ENCODE peak calls at places on chromosomes 12 and 14, in seven cellular contexts. O is trophoblast cell, W is H9, J is IMR-90, K is mesenchymal stem cell, X is neuronal stem cell, V is H1. G is an unnamed sample. For H3K4me1 and H3K27me3, the result is how much of the 10 kb centered on the place peaks cover.

GRCh38 chr14:61460853-61461611 is 139.7 kb downstream of the PRKCH start:
- DNase-seq in O (no peak), W (no peak), J (peak), K (no peak), X (no peak), V (no peak), G (peak)

GRCh38 chr14:42869681-42870080 is 1263.0 kb downstream of the LRFN5 start:
- DNase-seq in O (no peak), W (no peak), J (peak), K (no peak), X (no peak), V (no peak), G (no peak)

GRCh38 chr14:79404874-79405273 is 806.4 kb downstream of the DIO2 start:
- DNase-seq in O (no peak), W (no peak), J (peak), K (no peak), X (no peak), V (no peak), G (no peak)

GRCh38 chr14:40410708-40411107 is 978.5 kb upstream of the FBXO33 start:
- DNase-seq in O (no peak), W (no peak), J (no peak), K (no peak), X (no peak), V (no peak), G (no peak)

GRCh38 chr14:22699801-22700564 is 55.8 kb upstream of the OR6J1 start:
- DNase-seq in O (peak), W (no peak), J (no peak), K (peak), X (no peak), V (no peak), G (peak)

GRCh38 chr14:100842799-100843198 is 16.9 kb downstream of the MEG3 start:
- DNase-seq in O (no peak), W (no peak), J (peak), K (peak), X (no peak), V (no peak), G (no peak)

GRCh38 chr12:64826234-64826633 is 1.8 kb downstream of the TBC1D30 start:
- DNase-seq in O (peak), W (peak), J (peak), K (peak), X (peak), V (no peak), G (peak)

GRCh38 chr14:70098257-70098809 is 90.4 kb downstream of the SLC8A3 start:
- DNase-seq in O (no peak), W (no peak), J (no peak), K (no peak), X (no peak), V (no peak), G (no peak)

GRCh38 chr12:120692524-120693033 is 5.6 kb downstream of the MLEC start:
- DNase-seq in O (peak), W (no peak), J (peak), K (peak), X (no peak), V (no peak), G (no peak)

GRCh38 chr12:13390381-13390856 is 193.9 kb downstream of the EMP1 start:
- DNase-seq in O (peak), W (no peak), J (peak), K (no peak), X (no peak), V (no peak), G (no peak)

GRCh38 chr14:103517626-103518415 is 4.8 kb downstream of the CKB start:
- DNase-seq in O (no peak), W (no peak), J (no peak), K (no peak), X (no peak), V (no peak), G (no peak)

GRCh38 chr14:103519837-103520212 is 2.8 kb downstream of the CKB start:
- DNase-seq in O (peak), W (no peak), J (no peak), K (no peak), X (no peak), V (no peak), G (no peak)

GRCh38 chr14:103520269-103520656 is 2.4 kb downstream of the CKB start:
- DNase-seq in O (no peak), W (no peak), J (no peak), K (no peak), X (no peak), V (no peak), G (no peak)

GRCh38 chr14:103518416-103519042 is 4.1 kb downstream of the CKB start:
- DNase-seq in O (peak), W (peak), J (peak), K (peak), X (no peak), V (no peak), G (peak)

DNA sequence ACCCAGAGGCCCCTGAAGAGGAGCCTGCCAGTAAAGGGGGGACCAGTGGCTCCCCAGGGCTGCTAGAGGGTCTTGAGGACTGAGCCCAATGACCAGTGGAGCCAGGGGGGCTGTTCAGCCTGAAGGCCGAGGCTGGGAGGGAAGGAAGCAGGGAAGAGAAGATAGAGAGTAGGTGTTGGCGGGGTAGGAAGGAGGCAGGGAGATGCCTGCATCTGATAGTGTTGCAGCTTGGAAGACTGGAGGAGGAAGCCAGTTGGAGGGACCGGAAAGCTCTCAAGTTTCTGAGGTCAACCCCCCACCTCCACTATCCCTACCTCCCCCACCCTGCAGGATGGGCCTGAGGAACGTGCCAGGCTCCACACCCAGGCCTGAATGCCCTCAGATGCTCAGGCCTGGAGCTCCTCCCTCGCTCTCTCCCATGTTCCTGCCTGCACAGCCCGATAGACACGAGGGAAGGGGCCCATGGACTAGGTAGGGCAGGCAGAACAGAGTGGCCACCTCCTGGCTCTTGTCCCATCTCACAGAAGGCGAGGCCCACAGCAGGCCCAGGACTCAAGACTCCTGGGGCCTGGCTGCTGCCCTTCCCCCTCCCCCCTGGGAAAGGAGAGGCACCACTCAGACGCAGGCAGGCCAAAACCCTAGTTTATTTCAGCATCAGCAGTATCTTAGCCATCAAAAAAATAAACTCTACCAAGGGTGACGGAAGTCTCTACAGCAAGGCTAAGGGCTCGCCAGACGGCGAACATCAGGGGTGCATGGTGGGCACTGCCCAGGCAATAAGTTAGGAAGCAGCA is 3.4 kb downstream of the CKB start:
- DNase-seq in O (no peak), W (no peak), J (no peak), K (peak), X (no peak), V (no peak), G (peak)
- H3K4me1 ChIP-seq in O (under half), W (under half), J (under half), K (half or more), X (half or more), V (under half), G (under half)

DNA sequence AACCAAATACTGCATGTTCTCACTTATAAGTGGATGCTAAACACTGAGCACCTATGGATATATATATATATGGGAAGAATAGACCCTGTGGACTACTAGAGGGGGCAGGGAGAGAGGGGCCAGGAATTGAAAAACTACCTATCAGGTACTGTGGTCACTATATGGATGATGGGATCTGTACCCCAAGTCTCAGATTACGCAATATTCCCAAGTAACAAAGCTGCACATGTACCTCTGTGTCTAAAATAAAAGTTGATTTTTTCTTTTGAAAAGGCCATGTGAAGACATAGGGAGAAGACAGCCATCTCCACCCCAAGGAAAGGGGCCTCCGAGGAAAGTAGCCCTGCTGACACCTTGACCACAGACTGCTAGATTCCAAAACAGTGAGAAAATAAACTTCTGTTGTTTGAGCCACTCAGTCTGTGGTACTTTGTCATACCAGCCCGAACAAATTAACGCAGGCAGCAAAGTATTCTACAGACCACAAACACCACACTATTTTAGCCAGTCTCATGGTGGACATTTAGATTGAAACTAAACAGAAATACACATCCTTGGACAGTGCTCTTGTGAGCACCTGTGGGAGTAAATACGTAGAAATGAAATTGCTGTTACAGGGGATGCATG is 197.1 kb downstream of the EFCAB11 start:
- DNase-seq in O (no peak), W (no peak), J (no peak), K (no peak), X (no peak), V (no peak), G (no peak)
- H3K4ac ChIP-seq in O (no peak), W (no peak), J (no peak), K (no peak), X (no peak), V (no peak), G (no peak)

GRCh38 chr14:93838253-93838652 is 50.0 kb upstream of the PRIMA1 start:
- DNase-seq in O (no peak), W (no peak), J (no peak), K (no peak), X (no peak), V (no peak), G (no peak)
- H3K27me3 ChIP-seq in O (under half), W (under half), J (under half), K (under half), X (under half), V (under half), G (under half)

DNA sequence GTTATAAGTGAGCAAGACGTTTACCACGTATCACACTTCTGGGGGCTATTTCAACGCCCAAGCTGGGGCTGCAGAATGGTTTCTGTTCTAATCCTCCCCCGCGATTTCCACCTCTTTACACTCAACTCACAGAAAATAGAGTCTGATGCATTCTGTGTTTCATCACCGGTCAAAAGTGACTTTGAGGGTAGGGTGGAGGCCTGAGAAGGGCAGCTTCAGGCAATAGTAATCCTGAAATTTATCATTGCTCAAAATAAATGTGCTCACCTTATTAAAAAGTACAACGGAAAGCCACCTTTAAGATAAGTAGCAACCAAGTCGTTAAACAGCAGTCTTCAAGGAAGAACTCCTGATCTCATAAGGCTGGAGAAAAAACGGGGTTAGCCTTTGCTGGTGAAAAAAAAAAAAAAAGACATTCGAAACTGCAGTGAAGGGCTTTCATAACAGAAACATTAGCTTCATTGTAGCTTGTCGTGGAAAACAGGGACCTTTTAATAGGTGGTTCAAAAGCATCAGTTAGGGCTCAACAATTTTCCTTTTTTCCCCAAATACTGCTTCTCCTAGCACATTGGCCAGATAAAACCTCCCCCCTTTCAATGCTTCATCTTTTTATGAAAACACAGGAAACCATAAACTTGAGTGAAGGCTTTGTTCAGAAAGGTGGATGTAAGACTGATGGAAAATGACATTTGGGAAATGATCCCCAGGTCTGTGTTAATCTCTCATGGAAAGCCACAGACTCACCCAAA is 63.7 kb upstream of the PTGR2 start:
- DNase-seq in O (peak), W (no peak), J (peak), K (peak), X (no peak), V (no peak), G (no peak)
- H3K4me1 ChIP-seq in O (under half), W (under half), J (under half), K (under half), X (under half), V (under half), G (under half)

DNA sequence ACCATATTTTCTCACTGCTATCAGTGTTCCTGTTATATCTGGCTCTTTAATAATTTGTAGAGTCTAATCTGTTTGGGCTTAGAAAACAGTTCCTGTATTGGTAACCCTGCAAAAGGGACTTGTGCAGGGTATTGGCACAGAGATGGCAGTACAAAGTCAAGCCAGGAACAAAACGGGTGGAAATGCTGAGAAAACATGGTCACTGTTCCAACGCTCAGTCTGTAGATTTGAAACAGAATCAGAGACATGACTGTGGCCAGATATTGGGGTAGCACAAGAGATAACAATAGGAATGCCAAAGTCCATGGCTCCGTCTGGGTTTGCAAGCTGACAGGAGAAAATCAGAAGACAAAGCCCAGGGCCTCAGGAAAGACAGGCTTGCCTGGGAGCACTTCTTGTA is 290.7 kb upstream of the PDE3A start:
- DNase-seq in O (no peak), W (no peak), J (no peak), K (no peak), X (no peak), V (no peak), G (no peak)
- H3K4ac ChIP-seq in O (no peak), W (no peak), J (no peak), K (no peak), X (no peak), V (no peak), G (no peak)

G was measured in mesendoderm.